ENCODE peak calls at places on chromosome 3, in six cellular contexts. N is ovary, H is GM12865, L is AG09309, M is A673, U is dorsolateral prefrontal cortex. X is an unnamed sample.
A peak's percentile ranks its signal among the peaks of the same experiment; 100 is the strongest.

GRCh38 chr3:48990636-48991421 is 788 bp downstream of the P4HTM start:
- DNase-seq in N (peak; percentile 50), H (peak; percentile 51), L (no peak), M (no peak), U (no peak), X (no peak)

GRCh38 chr3:2334921-2335320 is 236.3 kb downstream of the CNTN4 start:
- DNase-seq in N (no peak), H (no peak), L (no peak), M (no peak), U (no peak), X (no peak)

GRCh38 chr3:53154731-53155320 is 6.2 kb upstream of the PRKCD start:
- DNase-seq in N (no peak), H (no peak), L (no peak), M (no peak), U (no peak), X (no peak)

GRCh38 chr3:197465996-197466549 is 89.7 kb downstream of the BDH1 start:
- DNase-seq in N (no peak), H (no peak), L (no peak), M (no peak), U (no peak), X (no peak)

GRCh38 chr3:115814778-115815380 is 191.6 kb downstream of the GAP43 start:
- DNase-seq in N (peak; percentile 74), H (peak; percentile 46), L (no peak), M (peak; percentile 88), U (peak; percentile 76), X (no peak)

GRCh38 chr3:106261396-106261795 is 392.6 kb upstream of the CBLB start:
- DNase-seq in N (no peak), H (no peak), L (no peak), M (no peak), U (no peak), X (no peak)

GRCh38 chr3:148450819-148451218 is 246.9 kb upstream of the AGTR1 start:
- DNase-seq in N (no peak), H (no peak), L (no peak), M (peak; percentile 58), U (no peak), X (no peak)

GRCh38 chr3:139695007-139695406 is 17.2 kb upstream of the NMNAT3 start:
- DNase-seq in N (no peak), H (no peak), L (no peak), M (no peak), U (no peak), X (no peak)

GRCh38 chr3:54427501-54427900 is 305.1 kb downstream of the CACNA2D3 start:
- DNase-seq in N (no peak), H (no peak), L (no peak), M (no peak), U (no peak), X (no peak)

GRCh38 chr3:71816757-71817156 is 31.8 kb upstream of the PROK2 start:
- DNase-seq in N (no peak), H (no peak), L (no peak), M (no peak), U (no peak), X (no peak)

GRCh38 chr3:132513057-132513456 is 84.0 kb upstream of the ACKR4 start:
- DNase-seq in N (no peak), H (no peak), L (no peak), M (no peak), U (no peak), X (no peak)

GRCh38 chr3:134212898-134213665 is 37.6 kb downstream of the RYK start:
- DNase-seq in N (peak; percentile 87), H (peak; percentile 82), L (no peak), M (peak; percentile 86), U (peak; percentile 86), X (no peak)

GRCh38 chr3:184380627-184381260 is 890 bp downstream of the CHRD start:
- DNase-seq in N (peak; percentile 59), H (no peak), L (no peak), M (no peak), U (no peak), X (no peak)

GRCh38 chr3:184378650-184379374 is 805 bp upstream of the THPO start:
- DNase-seq in N (no peak), H (no peak), L (no peak), M (no peak), U (no peak), X (no peak)

GRCh38 chr3:184381261-184382224 is 1.7 kb downstream of the CHRD start:
- DNase-seq in N (peak; percentile 44), H (no peak), L (no peak), M (no peak), U (no peak), X (no peak)

GRCh38 chr3:184379375-184380209 is at the start of gene CHRD:
- DNase-seq in N (peak; percentile 68), H (no peak), L (no peak), M (no peak), U (no peak), X (no peak)

GRCh38 chr3:184380210-184380626 is 364 bp downstream of the CHRD start:
- DNase-seq in N (peak; percentile 85), H (no peak), L (no peak), M (no peak), U (peak; percentile 71), X (no peak)
- H3K4me3 ChIP-seq in N (peak overlapping the region; percentile 67), H (no peak overlapping the region), L (peak overlapping the region; percentile 9), M (peak overlapping the region; percentile 34), U (peak overlapping the region; percentile 62), X (no peak overlapping the region)

DNA sequence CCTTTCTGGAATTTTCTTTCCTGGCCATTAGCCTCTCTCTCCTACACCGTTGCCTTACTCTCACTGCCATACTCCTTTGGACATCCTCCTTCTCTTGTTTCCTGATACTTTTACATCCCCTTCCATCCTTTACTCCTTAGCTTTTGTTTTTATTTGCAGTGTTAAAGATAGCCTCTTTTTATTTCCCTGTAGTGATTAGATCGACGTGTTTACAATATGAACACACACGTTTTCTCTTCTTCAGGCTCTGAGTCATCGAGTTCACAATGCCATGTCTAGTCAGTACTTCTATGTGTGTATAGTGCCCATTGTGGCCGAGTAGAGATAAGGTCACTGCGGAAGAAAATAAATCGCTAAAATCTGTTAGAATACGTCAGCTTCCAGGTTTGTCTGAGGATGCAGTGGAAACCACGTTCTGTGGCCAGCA is 208.5 kb downstream of the LPP start:
- DNase-seq in N (no peak), H (no peak), L (peak; percentile 59), M (no peak), U (no peak), X (peak; percentile 63)
- TF ChIP-seq CTCF in N (no peak), H (no peak), L (peak; percentile 5), M (no peak), U (no peak), X (peak; percentile 17)

GRCh38 chr3:140931016-140931454 is 10.6 kb upstream of the SLC25A36 start:
- DNase-seq in N (no peak), H (no peak), L (no peak), M (no peak), U (no peak), X (no peak)
- H3K4me3 ChIP-seq in N (no peak overlapping the region), H (no peak overlapping the region), L (no peak overlapping the region), M (no peak overlapping the region), U (no peak overlapping the region), X (no peak overlapping the region)

DNA sequence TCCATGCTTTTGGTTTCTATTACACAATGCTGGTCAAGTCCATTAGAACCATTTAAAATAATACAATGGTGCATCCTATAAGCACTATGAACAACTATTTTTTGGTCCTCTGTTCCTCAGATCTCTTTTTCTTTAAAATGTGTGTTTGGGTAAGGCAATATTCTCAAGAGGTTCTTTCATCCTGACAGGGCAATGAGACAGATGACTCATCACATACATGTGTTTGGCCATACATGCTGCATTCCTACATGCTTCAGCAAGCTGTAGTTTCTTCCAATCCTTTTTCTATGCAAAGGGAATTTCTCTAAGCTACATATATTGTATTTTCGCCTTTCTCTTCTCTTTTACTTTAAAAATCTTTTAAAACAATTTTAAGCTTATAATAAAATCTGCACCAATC is 52.6 kb downstream of the OTOL1 start:
- DNase-seq in N (no peak), H (peak; percentile 11), L (no peak), M (no peak), U (no peak), X (no peak)
- TF ChIP-seq CTCF in N (no peak), H (no peak), L (no peak), M (no peak), U (no peak), X (no peak)